ENCODE peak calls at places on chromosome 7, in five cellular contexts. X, I, F, H and L are unnamed samples.

GRCh38 chr7:27156901-27157716 is 634 bp upstream of the HOXA7 start:
- DNase-seq in X (no peak), F (no peak), I (no peak), H (peak; percentile 2), L (peak; percentile 2)

GRCh38 chr7:92246363-92247101 is 758 bp downstream of the ANKIB1 start:
- DNase-seq in X (no peak), H (peak; percentile 12), I (peak; percentile 2), F (peak; percentile 24), L (peak; percentile 31)

GRCh38 chr7:74027683-74028320 is at the start of gene ELN:
- DNase-seq in F (peak; percentile 94), I (no peak), H (peak; percentile 88), X (no peak), L (peak; percentile 50)

GRCh38 chr7:48110868-48111267 is 21.8 kb downstream of the UPP1 start:
- DNase-seq in X (no peak), F (no peak), I (no peak), H (no peak), L (no peak)

GRCh38 chr7:155993420-155994252 is 181.4 kb upstream of the SHH start:
- DNase-seq in X (no peak), I (no peak), F (no peak), H (no peak), L (no peak)

GRCh38 chr7:130273863-130274262 is 7.2 kb downstream of the CPA2 start:
- DNase-seq in X (no peak), I (no peak), F (peak; percentile 31), H (no peak), L (no peak)

GRCh38 chr7:81616951-81617350 is 152.9 kb downstream of the HGF start:
- DNase-seq in X (no peak), I (no peak), H (no peak), F (no peak), L (no peak)

GRCh38 chr7:42426163-42426562 is 189.2 kb upstream of the GLI3 start:
- DNase-seq in H (no peak), X (no peak), I (peak; percentile 57), F (no peak), L (no peak)

GRCh38 chr7:157438121-157439025 is 101.6 kb downstream of the DNAJB6 start:
- DNase-seq in X (no peak), H (no peak), F (no peak), I (no peak), L (no peak)

GRCh38 chr7:38550881-38551280 is 80.3 kb downstream of the AMPH start:
- DNase-seq in H (no peak), F (no peak), X (no peak), I (no peak), L (no peak)

GRCh38 chr7:66076459-66077329 is 1.1 kb downstream of the ASL start:
- DNase-seq in X (no peak), H (peak; percentile 57), F (no peak), I (no peak), L (no peak)

GRCh38 chr7:47352394-47352968 is 229.4 kb downstream of the TNS3 start:
- DNase-seq in H (no peak), I (no peak), F (no peak), X (no peak), L (no peak)

GRCh38 chr7:25777969-25778767 is 373.8 kb upstream of the NFE2L3 start:
- DNase-seq in H (no peak), F (no peak), X (no peak), I (no peak), L (peak; percentile 15)

GRCh38 chr7:110007316-110007910 is 1083.5 kb upstream of the LRRN3 start:
- DNase-seq in I (no peak), H (no peak), X (no peak), F (no peak), L (no peak)

GRCh38 chr7:18116661-18117060 is 89.0 kb upstream of the PRPS1L1 start:
- DNase-seq in X (no peak), H (no peak), F (no peak), I (no peak), L (no peak)

GRCh38 chr7:146772581-146772980 is 656.0 kb downstream of the CNTNAP2 start:
- DNase-seq in H (no peak), F (no peak), X (no peak), I (no peak), L (peak; percentile 68)

GRCh38 chr7:112752576-112752975 is 37.6 kb downstream of the TMEM168 start:
- DNase-seq in I (no peak), X (no peak), H (no peak), F (no peak), L (no peak)

GRCh38 chr7:22572937-22573336 is 72.9 kb upstream of the STEAP1B start:
- DNase-seq in H (no peak), I (peak; percentile 97), X (no peak), F (no peak), L (no peak)

GRCh38 chr7:96495751-96496216 is 173.9 kb upstream of the SLC25A13 start:
- DNase-seq in F (no peak), X (no peak), I (no peak), H (no peak), L (no peak)

GRCh38 chr7:41918597-41918996 is 215.7 kb upstream of the INHBA start:
- DNase-seq in X (no peak), F (no peak), I (no peak), H (no peak), L (no peak)

GRCh38 chr7:1380211-1380815 is 79.0 kb downstream of the MICALL2 start:
- DNase-seq in H (no peak), I (no peak), F (no peak), X (no peak), L (no peak)

GRCh38 chr7:28605427-28605826 is 193.1 kb downstream of the CREB5 start:
- DNase-seq in X (no peak), H (no peak), I (no peak), F (no peak), L (no peak)

GRCh38 chr7:132328047-132328620 is 248.1 kb downstream of the PLXNA4 start:
- DNase-seq in I (no peak), X (no peak), F (no peak), H (no peak), L (no peak)

GRCh38 chr7:69962077-69962855 is 364.0 kb downstream of the AUTS2 start:
- DNase-seq in F (no peak), X (no peak), I (no peak), H (peak; percentile 6), L (peak; percentile 53)

GRCh38 chr7:158442260-158442659 is 145.4 kb downstream of the PTPRN2 start:
- DNase-seq in H (no peak), X (no peak), I (peak; percentile 27), F (no peak), L (no peak)

GRCh38 chr7:144682581-144683280 is 153.1 kb downstream of the TPK1 start:
- DNase-seq in H (no peak), I (peak; percentile 57), F (no peak), X (no peak), L (no peak)

GRCh38 chr7:84701524-84702306 is 485.1 kb downstream of the SEMA3D start:
- DNase-seq in I (peak; percentile 84), H (no peak), F (no peak), X (no peak), L (no peak)

GRCh38 chr7:30116771-30117170 is 18.0 kb upstream of the MTURN start:
- DNase-seq in I (no peak), H (no peak), X (no peak), F (peak; percentile 40), L (no peak)

GRCh38 chr7:131633342-131633843 is 77.0 kb upstream of the PODXL start:
- DNase-seq in X (no peak), F (no peak), H (no peak), I (no peak), L (no peak)

GRCh38 chr7:118863961-118864360 is 639.5 kb downstream of the ANKRD7 start:
- DNase-seq in F (no peak), H (no peak), X (no peak), I (no peak), L (no peak)

GRCh38 chr7:151518781-151519044 is 982 bp downstream of the RHEB start:
- DNase-seq in X (no peak), I (no peak), H (no peak), F (no peak), L (no peak)

GRCh38 chr7:133510326-133511055 is 257.6 kb downstream of the EXOC4 start:
- DNase-seq in X (no peak), F (no peak), H (no peak), I (no peak), L (no peak)

GRCh38 chr7:51045319-51046102 is 262.8 kb upstream of the GRB10 start:
- DNase-seq in I (no peak), F (no peak), X (no peak), H (peak; percentile 43), L (no peak)

GRCh38 chr7:142257958-142258357 is at the start of gene PRSS58:
- DNase-seq in I (no peak), X (no peak), F (no peak), H (no peak), L (no peak)

DNA sequence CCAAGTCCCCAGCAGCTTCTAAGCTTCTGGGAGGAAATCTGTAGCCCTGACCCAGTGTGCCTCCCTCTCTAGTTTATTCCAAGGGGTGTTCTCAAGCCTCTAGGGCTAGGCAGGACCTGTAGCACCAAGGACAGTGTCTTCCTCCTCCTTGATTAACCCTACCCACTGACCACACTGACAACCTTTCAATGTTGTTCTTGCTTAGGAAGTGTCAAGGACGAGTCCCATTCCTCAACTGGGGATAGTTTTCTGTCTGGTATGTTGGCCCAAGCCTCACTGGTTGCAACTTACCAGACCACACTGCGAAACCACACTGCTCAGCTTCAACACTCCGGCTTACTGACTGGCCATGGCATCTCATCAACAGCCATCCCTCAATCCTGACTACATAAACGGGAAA is 100.0 kb downstream of the RNF216 start:
- DNase-seq in I (no peak), X (no peak), F (no peak), H (no peak), L (no peak)
- H3K4me1 ChIP-seq in I (peaks cover 25% of the 10 kb centered on the region), X (peaks cover 23% of the 10 kb centered on the region), F (peaks cover 93% of the 10 kb centered on the region), H (no peaks in the 10 kb centered on the region), L (peaks cover 26% of the 10 kb centered on the region)

GRCh38 chr7:107834401-107834800 is 31.4 kb upstream of the SLC26A3 start:
- DNase-seq in I (no peak), X (no peak), H (no peak), F (no peak), L (no peak)
- H3K4me1 ChIP-seq in I (no peaks in the 10 kb centered on the region), X (no peaks in the 10 kb centered on the region), H (peaks cover 27% of the 10 kb centered on the region), F (no peaks in the 10 kb centered on the region), L (peaks cover 4% of the 10 kb centered on the region)

GRCh38 chr7:115410972-115411686 is 489.2 kb downstream of the MDFIC start:
- DNase-seq in X (no peak), F (no peak), I (no peak), H (no peak), L (no peak)
- H3K4me1 ChIP-seq in X (no peaks in the 10 kb centered on the region), F (no peaks in the 10 kb centered on the region), I (no peaks in the 10 kb centered on the region), H (no peaks in the 10 kb centered on the region), L (no peaks in the 10 kb centered on the region)

DNA sequence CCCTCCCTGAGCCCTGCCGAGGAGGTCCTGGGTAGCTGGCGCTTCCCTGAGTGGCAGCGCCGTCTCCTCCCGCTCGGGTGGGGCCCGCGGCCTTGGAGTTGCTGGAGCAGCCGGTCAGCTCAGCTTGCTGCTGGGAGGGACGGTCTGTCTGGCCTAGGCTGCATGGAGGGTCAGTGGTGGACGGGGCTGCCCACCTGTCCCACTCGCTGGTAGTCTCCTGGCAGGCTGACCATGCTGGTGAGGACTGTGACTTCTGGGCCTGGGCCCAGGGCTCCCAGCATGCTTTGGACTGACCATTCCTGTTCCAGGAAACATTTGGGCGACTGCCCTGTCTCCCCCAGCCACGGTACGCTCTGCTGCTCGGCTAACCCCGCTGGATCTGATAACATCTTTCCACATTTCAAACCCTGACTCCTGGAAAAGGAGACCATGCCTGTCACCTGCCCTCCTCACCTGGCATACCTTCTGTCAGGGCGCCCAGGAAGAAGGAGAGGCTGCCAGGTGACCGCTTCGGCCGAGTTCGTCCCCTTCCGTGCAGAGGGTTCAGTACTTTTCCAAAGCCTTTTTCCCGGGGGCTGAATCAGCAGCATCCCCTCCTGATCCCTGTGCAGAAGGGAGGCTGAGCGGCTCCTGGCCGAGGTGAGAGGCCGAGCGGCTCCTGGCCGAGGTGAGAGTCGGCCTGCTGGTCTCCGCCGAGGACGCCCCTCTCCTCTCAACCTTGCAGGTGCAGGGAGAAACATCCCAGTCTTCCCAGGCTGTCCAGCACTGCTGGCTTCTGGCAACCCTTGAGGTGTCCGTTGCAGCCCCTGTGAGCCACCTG is 43.4 kb downstream of the FAM20C start:
- DNase-seq in H (peak; percentile 83), F (no peak), X (no peak), I (peak; percentile 19), L (no peak)
- H3K4me1 ChIP-seq in H (peaks cover 30% of the 10 kb centered on the region), F (peaks cover 58% of the 10 kb centered on the region), X (peaks cover 53% of the 10 kb centered on the region), I (peaks cover 16% of the 10 kb centered on the region), L (no peaks in the 10 kb centered on the region)